ENCODE peak calls at places on chromosome 11, in nine cellular contexts. S, F, P, M, W, Q, U, O and E are unnamed samples.

GRCh38 chr11:63745304-63746170 is 23.0 kb downstream of the ZFTA start:
- DNase-seq in S (no peak), F (no peak), P (no peak), M (no peak), W (no peak), Q (no peak), U (no peak), O (no peak), E (no peak)

GRCh38 chr11:22666700-22667439 is 459 bp downstream of the GAS2 start:
- DNase-seq in S (peak; percentile 76), F (peak; percentile 16), P (peak; percentile 68), M (peak; percentile 3), W (no peak), Q (no peak), U (no peak), O (peak; percentile 60), E (peak; percentile 65)

GRCh38 chr11:32080381-32080980 is 10.4 kb upstream of the RCN1 start:
- DNase-seq in S (no peak), F (no peak), P (no peak), M (peak; percentile 19), W (no peak), Q (no peak), U (no peak), O (no peak), E (no peak)

GRCh38 chr11:123434262-123434661 is 4.2 kb downstream of the GRAMD1B start:
- DNase-seq in S (no peak), F (no peak), P (no peak), M (peak; percentile 28), W (peak; percentile 45), Q (peak; percentile 17), U (no peak), O (no peak), E (peak; percentile 45)

GRCh38 chr11:118003021-118003423 is 16.8 kb downstream of the IL10RA start:
- DNase-seq in S (peak; percentile 34), F (no peak), P (no peak), M (no peak), W (no peak), Q (no peak), U (no peak), O (no peak), E (no peak)

GRCh38 chr11:81959341-81959740 is 774.3 kb downstream of the FAM181B start:
- DNase-seq in S (no peak), F (no peak), P (no peak), M (no peak), W (no peak), Q (no peak), U (no peak), O (no peak), E (no peak)

GRCh38 chr11:119852741-119853140 is 123.7 kb upstream of the NECTIN1 start:
- DNase-seq in S (no peak), F (no peak), P (no peak), M (no peak), W (no peak), Q (no peak), U (no peak), O (no peak), E (no peak)

GRCh38 chr11:102599642-102600261 is 25.4 kb downstream of the MMP20 start:
- DNase-seq in S (no peak), F (no peak), P (no peak), M (peak; percentile 97), W (peak; percentile 92), Q (peak; percentile 79), U (no peak), O (no peak), E (peak; percentile 36)

GRCh38 chr11:96021901-96022650 is 98.2 kb upstream of the MTMR2 start:
- DNase-seq in S (no peak), F (no peak), P (no peak), M (no peak), W (no peak), Q (no peak), U (no peak), O (no peak), E (no peak)

GRCh38 chr11:105823495-105824033 is 198.5 kb downstream of the MSANTD4 start:
- DNase-seq in S (no peak), F (no peak), P (no peak), M (no peak), W (no peak), Q (no peak), U (no peak), O (no peak), E (no peak)

GRCh38 chr11:12249590-12250260 is 127.6 kb upstream of the PARVA start:
- DNase-seq in S (no peak), F (peak; percentile 38), P (no peak), M (no peak), W (no peak), Q (no peak), U (peak; percentile 47), O (no peak), E (no peak)

GRCh38 chr11:23632293-23632692 is 772.0 kb upstream of the CCDC179 start:
- DNase-seq in S (no peak), F (no peak), P (no peak), M (no peak), W (no peak), Q (no peak), U (no peak), O (no peak), E (no peak)

GRCh38 chr11:112526699-112527410 is 266.2 kb upstream of the PLET1 start:
- DNase-seq in S (no peak), F (no peak), P (no peak), M (peak; percentile 2), W (no peak), Q (no peak), U (no peak), O (no peak), E (no peak)

GRCh38 chr11:120717042-120717441 is 205.5 kb downstream of the GRIK4 start:
- DNase-seq in S (peak; percentile 43), F (no peak), P (no peak), M (no peak), W (no peak), Q (no peak), U (no peak), O (no peak), E (no peak)

GRCh38 chr11:114085965-114086364 is 26.5 kb downstream of the ZBTB16 start:
- DNase-seq in S (no peak), F (no peak), P (no peak), M (no peak), W (no peak), Q (no peak), U (peak; percentile 54), O (no peak), E (no peak)

GRCh38 chr11:40328890-40329617 is 1130.4 kb downstream of the LRRC4C start:
- DNase-seq in S (no peak), F (no peak), P (no peak), M (peak; percentile 99), W (peak; percentile 100), Q (peak; percentile 94), U (peak; percentile 83), O (peak; percentile 15), E (no peak)

GRCh38 chr11:111942826-111943225 is 5.7 kb downstream of the DIXDC1 start:
- DNase-seq in S (no peak), F (no peak), P (no peak), M (peak; percentile 88), W (no peak), Q (peak; percentile 66), U (no peak), O (no peak), E (no peak)

GRCh38 chr11:58968251-58968711 is 29.0 kb downstream of the GLYATL1 start:
- DNase-seq in S (no peak), F (no peak), P (no peak), M (no peak), W (no peak), Q (no peak), U (no peak), O (peak; percentile 10), E (no peak)

GRCh38 chr11:130448416-130449068 is at the start of gene ADAMTS15:
- DNase-seq in S (peak; percentile 89), F (peak; percentile 48), P (peak; percentile 93), M (peak; percentile 84), W (peak; percentile 32), Q (peak; percentile 81), U (peak; percentile 90), O (peak; percentile 91), E (peak; percentile 65)

GRCh38 chr11:37916331-37916730 is 1318.3 kb upstream of the RAG2 start:
- DNase-seq in S (no peak), F (no peak), P (no peak), M (no peak), W (no peak), Q (no peak), U (no peak), O (no peak), E (no peak)

GRCh38 chr11:119605137-119605675 is 123.8 kb downstream of the NECTIN1 start:
- DNase-seq in S (no peak), F (no peak), P (no peak), M (no peak), W (no peak), Q (no peak), U (no peak), O (no peak), E (no peak)

GRCh38 chr11:57649826-57650738 is at the start of gene YPEL4:
- DNase-seq in S (no peak), F (peak; percentile 70), P (no peak), M (peak; percentile 83), W (peak; percentile 45), Q (peak; percentile 85), U (no peak), O (peak; percentile 40), E (peak; percentile 61)

GRCh38 chr11:95147364-95147905 is 57.8 kb downstream of the ENDOD1 start:
- DNase-seq in S (no peak), F (peak; percentile 31), P (no peak), M (peak; percentile 92), W (peak; percentile 85), Q (peak; percentile 85), U (no peak), O (no peak), E (no peak)

GRCh38 chr11:61141601-61142028 is 19.6 kb downstream of the VPS37C start:
- DNase-seq in S (peak; percentile 81), F (no peak), P (peak; percentile 64), M (no peak), W (no peak), Q (no peak), U (no peak), O (no peak), E (no peak)
- TF ChIP-seq CTCF in S (no peak), F (no peak), P (no peak), M (no peak), W (no peak), Q (no peak), U (no peak), O (no peak), E (no peak)

GRCh38 chr11:86244522-86245368 is at the start of gene EED:
- DNase-seq in S (peak; percentile 97), F (peak; percentile 96), P (peak; percentile 98), M (peak; percentile 89), W (peak; percentile 96), Q (peak; percentile 90), U (peak; percentile 96), O (peak; percentile 96), E (peak; percentile 91)
- TF ChIP-seq CTCF in S (no peak), F (no peak), P (no peak), M (no peak), W (no peak), Q (no peak), U (no peak), O (no peak), E (no peak)

GRCh38 chr11:126061707-126062678 is 673 bp downstream of the CDON start:
- DNase-seq in S (peak; percentile 76), F (peak; percentile 47), P (no peak), M (peak; percentile 52), W (no peak), Q (peak; percentile 57), U (peak; percentile 44), O (peak; percentile 40), E (peak; percentile 29)
- TF ChIP-seq CTCF in S (peak; percentile 66), F (peak; percentile 48), P (peak; percentile 39), M (peak; percentile 73), W (peak; percentile 52), Q (peak; percentile 72), U (no peak), O (peak; percentile 57), E (no peak)

GRCh38 chr11:110921742-110922200 is 209.5 kb upstream of the ARHGAP20 start:
- DNase-seq in S (no peak), F (peak; percentile 36), P (no peak), M (peak; percentile 51), W (no peak), Q (no peak), U (peak; percentile 32), O (no peak), E (no peak)
- TF ChIP-seq CTCF in S (no peak), F (no peak), P (no peak), M (no peak), W (no peak), Q (no peak), U (no peak), O (no peak), E (no peak)